ENCODE peak calls at places on chromosomes 3 and 15, in nine cellular contexts. One of them, this sample, is unnamed.

GRCh38 chr15:45262906-45263456 is 10.9 kb downstream of the SLC28A2 start:
- DNase-seq in activated B cell treated with CpG ODN at 0.5 μM for 24 hours: no peak
- DNase-seq in GM13976: no peak
- DNase-seq in Panc1: no peak
- DNase-seq in H9: no peak
- DNase-seq in Calu3: no peak
- DNase-seq in breast epithelium: no peak
- DNase-seq in progenitor cell of endocrine pancreas: no peak
- DNase-seq in hepatocyte: no peak
- DNase-seq in this sample: no peak

GRCh38 chr3:24315991-24316390 is 178.7 kb downstream of the THRB start:
- DNase-seq in Calu3: no peak
- DNase-seq in breast epithelium: no peak
- DNase-seq in progenitor cell of endocrine pancreas: no peak
- DNase-seq in GM13976: no peak
- DNase-seq in hepatocyte: no peak
- DNase-seq in Panc1: no peak
- DNase-seq in H9: no peak
- DNase-seq in activated B cell treated with CpG ODN at 0.5 μM for 24 hours: no peak
- DNase-seq in this sample: no peak

GRCh38 chr3:108297636-108298035 is 1.3 kb downstream of the HHLA2 start:
- DNase-seq in breast epithelium: no peak
- DNase-seq in GM13976: no peak
- DNase-seq in H9: no peak
- DNase-seq in hepatocyte: peak; percentile 50
- DNase-seq in Panc1: no peak
- DNase-seq in Calu3: peak; percentile 59
- DNase-seq in progenitor cell of endocrine pancreas: no peak
- DNase-seq in activated B cell treated with CpG ODN at 0.5 μM for 24 hours: no peak
- DNase-seq in this sample: no peak

GRCh38 chr3:4988815-4989648 is 9.8 kb downstream of the BHLHE40 start:
- DNase-seq in H9: no peak
- DNase-seq in breast epithelium: no peak
- DNase-seq in activated B cell treated with CpG ODN at 0.5 μM for 24 hours: no peak
- DNase-seq in hepatocyte: peak; percentile 24
- DNase-seq in progenitor cell of endocrine pancreas: no peak
- DNase-seq in GM13976: peak; percentile 6
- DNase-seq in Calu3: no peak
- DNase-seq in Panc1: no peak
- DNase-seq in this sample: no peak

GRCh38 chr3:158765518-158766205 is 33.4 kb upstream of the RARRES1 start:
- DNase-seq in hepatocyte: no peak
- DNase-seq in GM13976: no peak
- DNase-seq in H9: no peak
- DNase-seq in Calu3: no peak
- DNase-seq in progenitor cell of endocrine pancreas: no peak
- DNase-seq in Panc1: no peak
- DNase-seq in breast epithelium: no peak
- DNase-seq in activated B cell treated with CpG ODN at 0.5 μM for 24 hours: no peak
- DNase-seq in this sample: no peak

GRCh38 chr3:22306454-22306853 is 555.4 kb upstream of the ZNF385D start:
- DNase-seq in H9: no peak
- DNase-seq in hepatocyte: no peak
- DNase-seq in progenitor cell of endocrine pancreas: no peak
- DNase-seq in Calu3: no peak
- DNase-seq in GM13976: no peak
- DNase-seq in Panc1: no peak
- DNase-seq in activated B cell treated with CpG ODN at 0.5 μM for 24 hours: no peak
- DNase-seq in breast epithelium: no peak
- DNase-seq in this sample: no peak

GRCh38 chr15:99732268-99732641 is 982 bp downstream of the LYSMD4 start:
- DNase-seq in breast epithelium: no peak
- DNase-seq in hepatocyte: peak; percentile 34
- DNase-seq in H9: no peak
- DNase-seq in Panc1: no peak
- DNase-seq in progenitor cell of endocrine pancreas: no peak
- DNase-seq in GM13976: no peak
- DNase-seq in Calu3: no peak
- DNase-seq in activated B cell treated with CpG ODN at 0.5 μM for 24 hours: no peak
- DNase-seq in this sample: no peak

GRCh38 chr15:57217716-57218598 is 158.3 kb upstream of the CGNL1 start:
- DNase-seq in breast epithelium: no peak
- DNase-seq in hepatocyte: no peak
- DNase-seq in activated B cell treated with CpG ODN at 0.5 μM for 24 hours: no peak
- DNase-seq in Calu3: no peak
- DNase-seq in Panc1: no peak
- DNase-seq in progenitor cell of endocrine pancreas: no peak
- DNase-seq in H9: no peak
- DNase-seq in GM13976: no peak
- DNase-seq in this sample: no peak

GRCh38 chr3:10249833-10250232 is 1.6 kb downstream of the TATDN2 start:
- DNase-seq in GM13976: no peak
- DNase-seq in activated B cell treated with CpG ODN at 0.5 μM for 24 hours: no peak
- DNase-seq in hepatocyte: no peak
- DNase-seq in breast epithelium: no peak
- DNase-seq in Calu3: no peak
- DNase-seq in H9: no peak
- DNase-seq in progenitor cell of endocrine pancreas: no peak
- DNase-seq in Panc1: no peak
- DNase-seq in this sample: no peak

GRCh38 chr15:84734794-84735479 is 13.5 kb upstream of the ZNF592 start:
- DNase-seq in H9: peak; percentile 93
- DNase-seq in breast epithelium: peak; percentile 61
- DNase-seq in progenitor cell of endocrine pancreas: peak; percentile 25
- DNase-seq in hepatocyte: peak; percentile 93
- DNase-seq in GM13976: peak; percentile 71
- DNase-seq in Panc1: no peak
- DNase-seq in Calu3: peak; percentile 94
- DNase-seq in activated B cell treated with CpG ODN at 0.5 μM for 24 hours: peak; percentile 41
- DNase-seq in this sample: peak; percentile 22

GRCh38 chr3:128556384-128556783 is 63.4 kb upstream of the GATA2 start:
- DNase-seq in hepatocyte: no peak
- DNase-seq in progenitor cell of endocrine pancreas: no peak
- DNase-seq in H9: no peak
- DNase-seq in breast epithelium: no peak
- DNase-seq in Calu3: no peak
- DNase-seq in Panc1: no peak
- DNase-seq in GM13976: no peak
- DNase-seq in activated B cell treated with CpG ODN at 0.5 μM for 24 hours: no peak
- DNase-seq in this sample: no peak

GRCh38 chr3:184798120-184798519 is 13.8 kb upstream of the VPS8 start:
- DNase-seq in Calu3: no peak
- DNase-seq in progenitor cell of endocrine pancreas: no peak
- DNase-seq in GM13976: no peak
- DNase-seq in H9: no peak
- DNase-seq in activated B cell treated with CpG ODN at 0.5 μM for 24 hours: no peak
- DNase-seq in Panc1: no peak
- DNase-seq in breast epithelium: no peak
- DNase-seq in hepatocyte: no peak
- DNase-seq in this sample: no peak

GRCh38 chr3:127851899-127852298 is 29.6 kb upstream of the MGLL start:
- DNase-seq in hepatocyte: no peak
- DNase-seq in breast epithelium: no peak
- DNase-seq in GM13976: no peak
- DNase-seq in Panc1: no peak
- DNase-seq in Calu3: no peak
- DNase-seq in H9: peak; percentile 66
- DNase-seq in activated B cell treated with CpG ODN at 0.5 μM for 24 hours: no peak
- DNase-seq in progenitor cell of endocrine pancreas: no peak
- DNase-seq in this sample: no peak

GRCh38 chr3:43120937-43121336 is 15.1 kb upstream of the POMGNT2 start:
- DNase-seq in breast epithelium: no peak
- DNase-seq in GM13976: no peak
- DNase-seq in Calu3: no peak
- DNase-seq in progenitor cell of endocrine pancreas: no peak
- DNase-seq in hepatocyte: no peak
- DNase-seq in activated B cell treated with CpG ODN at 0.5 μM for 24 hours: no peak
- DNase-seq in H9: no peak
- DNase-seq in Panc1: no peak
- DNase-seq in this sample: no peak

GRCh38 chr3:107999215-107999775 is 91.5 kb downstream of the CD47 start:
- DNase-seq in GM13976: no peak
- DNase-seq in H9: no peak
- DNase-seq in Panc1: no peak
- DNase-seq in hepatocyte: no peak
- DNase-seq in Calu3: peak; percentile 62
- DNase-seq in breast epithelium: no peak
- DNase-seq in progenitor cell of endocrine pancreas: no peak
- DNase-seq in activated B cell treated with CpG ODN at 0.5 μM for 24 hours: no peak
- DNase-seq in this sample: no peak

GRCh38 chr3:50303038-50303815 is at the start of gene HYAL1:
- DNase-seq in Panc1: no peak
- DNase-seq in GM13976: no peak
- DNase-seq in breast epithelium: no peak
- DNase-seq in activated B cell treated with CpG ODN at 0.5 μM for 24 hours: no peak
- DNase-seq in progenitor cell of endocrine pancreas: no peak
- DNase-seq in hepatocyte: peak; percentile 66
- DNase-seq in H9: peak; percentile 97
- DNase-seq in Calu3: peak; percentile 29
- DNase-seq in this sample: no peak

GRCh38 chr3:36525115-36525711 is 144.9 kb downstream of the STAC start:
- DNase-seq in H9: no peak
- DNase-seq in hepatocyte: peak; percentile 15
- DNase-seq in breast epithelium: no peak
- DNase-seq in activated B cell treated with CpG ODN at 0.5 μM for 24 hours: no peak
- DNase-seq in progenitor cell of endocrine pancreas: no peak
- DNase-seq in Calu3: no peak
- DNase-seq in Panc1: no peak
- DNase-seq in GM13976: no peak
- DNase-seq in this sample: no peak

GRCh38 chr3:68996356-68996995 is 17.0 kb downstream of the EOGT start:
- DNase-seq in Calu3: no peak
- DNase-seq in H9: no peak
- DNase-seq in breast epithelium: no peak
- DNase-seq in progenitor cell of endocrine pancreas: no peak
- DNase-seq in activated B cell treated with CpG ODN at 0.5 μM for 24 hours: no peak
- DNase-seq in hepatocyte: no peak
- DNase-seq in GM13976: no peak
- DNase-seq in Panc1: no peak
- DNase-seq in this sample: no peak

GRCh38 chr3:68999605-69000004 is 13.9 kb downstream of the EOGT start:
- DNase-seq in activated B cell treated with CpG ODN at 0.5 μM for 24 hours: no peak
- DNase-seq in H9: no peak
- DNase-seq in progenitor cell of endocrine pancreas: no peak
- DNase-seq in GM13976: no peak
- DNase-seq in breast epithelium: no peak
- DNase-seq in Panc1: no peak
- DNase-seq in hepatocyte: no peak
- DNase-seq in Calu3: no peak
- DNase-seq in this sample: no peak

DNA sequence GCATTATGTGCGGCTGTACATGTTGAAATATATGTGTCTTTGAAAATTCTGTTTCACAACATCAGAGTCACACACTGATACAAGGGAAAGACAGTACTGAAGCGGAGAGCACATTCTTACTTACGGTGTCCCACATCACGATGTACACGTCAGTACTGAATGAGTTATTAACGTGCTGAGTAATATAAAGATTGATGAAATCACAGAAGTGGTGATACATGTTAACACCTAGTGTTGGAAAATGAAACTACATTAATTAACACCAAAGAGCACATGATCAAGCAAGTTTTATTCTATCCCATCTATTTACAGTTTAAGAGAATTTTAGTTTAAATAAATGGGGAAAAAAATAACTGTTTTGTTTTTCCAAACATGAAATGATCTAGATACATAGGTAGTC is 15.6 kb downstream of the EOGT start:
- DNase-seq in Calu3: no peak
- DNase-seq in H9: no peak
- DNase-seq in GM13976: no peak
- DNase-seq in Panc1: no peak
- DNase-seq in activated B cell treated with CpG ODN at 0.5 μM for 24 hours: no peak
- DNase-seq in breast epithelium: no peak
- DNase-seq in progenitor cell of endocrine pancreas: no peak
- DNase-seq in hepatocyte: no peak
- DNase-seq in this sample: no peak
- TF ChIP-seq CTCF in Calu3: no peak
- TF ChIP-seq CTCF in H9: no peak
- TF ChIP-seq CTCF in GM13976: no peak
- TF ChIP-seq CTCF in Panc1: no peak
- TF ChIP-seq CTCF in activated B cell treated with CpG ODN at 0.5 μM for 24 hours: no peak
- TF ChIP-seq CTCF in breast epithelium: no peak
- TF ChIP-seq CTCF in progenitor cell of endocrine pancreas: peak; percentile 21
- TF ChIP-seq CTCF in hepatocyte: no peak
- TF ChIP-seq CTCF in this sample: peak; percentile 30

GRCh38 chr3:187167795-187168194 is 28.5 kb upstream of the RPL39L start:
- DNase-seq in H9: no peak
- DNase-seq in activated B cell treated with CpG ODN at 0.5 μM for 24 hours: no peak
- DNase-seq in Panc1: no peak
- DNase-seq in hepatocyte: no peak
- DNase-seq in Calu3: no peak
- DNase-seq in breast epithelium: no peak
- DNase-seq in GM13976: no peak
- DNase-seq in progenitor cell of endocrine pancreas: no peak
- DNase-seq in this sample: no peak
- TF ChIP-seq CTCF in H9: no peak
- TF ChIP-seq CTCF in activated B cell treated with CpG ODN at 0.5 μM for 24 hours: no peak
- TF ChIP-seq CTCF in Panc1: no peak
- TF ChIP-seq CTCF in hepatocyte: no peak
- TF ChIP-seq CTCF in Calu3: no peak
- TF ChIP-seq CTCF in breast epithelium: no peak
- TF ChIP-seq CTCF in GM13976: no peak
- TF ChIP-seq CTCF in progenitor cell of endocrine pancreas: no peak
- TF ChIP-seq CTCF in this sample: no peak

GRCh38 chr3:59065240-59065639 is 15.4 kb upstream of the CFAP20DC start:
- DNase-seq in Panc1: no peak
- DNase-seq in H9: no peak
- DNase-seq in progenitor cell of endocrine pancreas: no peak
- DNase-seq in GM13976: no peak
- DNase-seq in Calu3: no peak
- DNase-seq in hepatocyte: no peak
- DNase-seq in breast epithelium: no peak
- DNase-seq in activated B cell treated with CpG ODN at 0.5 μM for 24 hours: no peak
- DNase-seq in this sample: no peak

GRCh38 chr3:59069838-59070237 is 20.0 kb upstream of the CFAP20DC start:
- DNase-seq in breast epithelium: no peak
- DNase-seq in progenitor cell of endocrine pancreas: no peak
- DNase-seq in activated B cell treated with CpG ODN at 0.5 μM for 24 hours: no peak
- DNase-seq in Calu3: no peak
- DNase-seq in GM13976: no peak
- DNase-seq in hepatocyte: no peak
- DNase-seq in H9: no peak
- DNase-seq in Panc1: no peak
- DNase-seq in this sample: no peak

GRCh38 chr3:59064276-59064675 is 14.5 kb upstream of the CFAP20DC start:
- DNase-seq in progenitor cell of endocrine pancreas: no peak
- DNase-seq in hepatocyte: no peak
- DNase-seq in Calu3: no peak
- DNase-seq in breast epithelium: no peak
- DNase-seq in H9: peak; percentile 56
- DNase-seq in GM13976: no peak
- DNase-seq in activated B cell treated with CpG ODN at 0.5 μM for 24 hours: no peak
- DNase-seq in Panc1: no peak
- DNase-seq in this sample: no peak

GRCh38 chr3:59064728-59065127 is 14.9 kb upstream of the CFAP20DC start:
- DNase-seq in Calu3: no peak
- DNase-seq in breast epithelium: no peak
- DNase-seq in Panc1: no peak
- DNase-seq in progenitor cell of endocrine pancreas: no peak
- DNase-seq in hepatocyte: no peak
- DNase-seq in GM13976: no peak
- DNase-seq in activated B cell treated with CpG ODN at 0.5 μM for 24 hours: no peak
- DNase-seq in H9: no peak
- DNase-seq in this sample: no peak
- TF ChIP-seq CTCF in Calu3: no peak
- TF ChIP-seq CTCF in breast epithelium: no peak
- TF ChIP-seq CTCF in Panc1: no peak
- TF ChIP-seq CTCF in progenitor cell of endocrine pancreas: no peak
- TF ChIP-seq CTCF in hepatocyte: no peak
- TF ChIP-seq CTCF in GM13976: no peak
- TF ChIP-seq CTCF in activated B cell treated with CpG ODN at 0.5 μM for 24 hours: no peak
- TF ChIP-seq CTCF in H9: no peak
- TF ChIP-seq CTCF in this sample: no peak

GRCh38 chr15:92899910-92900711 is at the start of gene CHD2:
- DNase-seq in breast epithelium: peak; percentile 71
- DNase-seq in activated B cell treated with CpG ODN at 0.5 μM for 24 hours: peak; percentile 66
- DNase-seq in Calu3: peak; percentile 76
- DNase-seq in progenitor cell of endocrine pancreas: peak; percentile 33
- DNase-seq in hepatocyte: peak; percentile 90
- DNase-seq in H9: peak; percentile 90
- DNase-seq in GM13976: peak; percentile 76
- DNase-seq in Panc1: peak; percentile 80
- DNase-seq in this sample: no peak
- TF ChIP-seq CTCF in breast epithelium: peak; percentile 1
- TF ChIP-seq CTCF in activated B cell treated with CpG ODN at 0.5 μM for 24 hours: no peak
- TF ChIP-seq CTCF in Calu3: no peak
- TF ChIP-seq CTCF in progenitor cell of endocrine pancreas: no peak
- TF ChIP-seq CTCF in hepatocyte: no peak
- TF ChIP-seq CTCF in H9: peak; percentile 14
- TF ChIP-seq CTCF in GM13976: no peak
- TF ChIP-seq CTCF in Panc1: peak; percentile 21
- TF ChIP-seq CTCF in this sample: no peak

This sample was measured in esophagus squamous epithelium.